ENCODE peak calls at places on chromosomes 1 and 21, in four cellular contexts. X is transverse colon, V is psoas muscle, J is HCT116. N is an unnamed sample. For H3K4me1 and H3K27me3, the result is how much of the 10 kb centered on the place peaks cover.

GRCh38 chr1:201048521-201048920 is 25.0 kb upstream of the KIF21B start:
- DNase-seq in V (no peak), X (no peak), J (no peak), N (no peak)

GRCh38 chr1:245538671-245539070 is 383.9 kb downstream of the KIF26B start:
- DNase-seq in V (no peak), J (no peak), X (no peak), N (no peak)

GRCh38 chr1:76950306-76950705 is 83.0 kb downstream of the ST6GALNAC5 start:
- DNase-seq in X (no peak), J (no peak), V (no peak), N (no peak)

GRCh38 chr1:209926045-209926444 is 12.0 kb upstream of the SYT14 start:
- DNase-seq in J (no peak), V (no peak), X (no peak), N (no peak)

GRCh38 chr1:2480986-2481364 is 4.9 kb downstream of the PLCH2 start:
- DNase-seq in J (no peak), V (no peak), X (no peak), N (no peak)

GRCh38 chr1:204584699-204585372 is 68.6 kb downstream of the MDM4 start:
- DNase-seq in V (no peak), X (peak), J (no peak), N (no peak)

GRCh38 chr1:119929643-119930310 is 33.5 kb upstream of the ADAM30 start:
- DNase-seq in V (no peak), J (no peak), X (no peak), N (no peak)

GRCh38 chr1:200856716-200857352 is 15.9 kb upstream of the GPR25 start:
- DNase-seq in X (no peak), V (no peak), J (no peak), N (no peak)

GRCh38 chr1:111510003-111510380 is 6.6 kb upstream of the ADORA3 start:
- DNase-seq in J (no peak), V (no peak), X (no peak), N (no peak)

GRCh38 chr1:97186381-97186780 is 464.8 kb downstream of the PTBP2 start:
- DNase-seq in J (peak), V (no peak), X (no peak), N (no peak)

GRCh38 chr1:109993885-109994284 is 9.3 kb downstream of the AHCYL1 start:
- DNase-seq in X (no peak), V (no peak), J (no peak), N (no peak)

GRCh38 chr21:34524671-34525601 is 12.9 kb upstream of the KCNE1 start:
- DNase-seq in V (no peak), X (no peak), J (no peak), N (no peak)

GRCh38 chr1:216812966-216813365 is 89.7 kb upstream of the ESRRG start:
- DNase-seq in X (no peak), J (no peak), V (no peak), N (no peak)

GRCh38 chr1:152348447-152348846 is 11.4 kb downstream of the FLG2 start:
- DNase-seq in X (no peak), J (peak), V (no peak), N (no peak)

GRCh38 chr1:61120998-61121397 is 38.6 kb downstream of the NFIA start:
- DNase-seq in J (no peak), V (no peak), X (no peak), N (no peak)

GRCh38 chr1:226215239-226215638 is 8.2 kb upstream of the MIXL1 start:
- DNase-seq in V (no peak), J (no peak), X (no peak), N (no peak)

GRCh38 chr1:101239095-101240040 is 2.5 kb downstream of the S1PR1 start:
- DNase-seq in J (no peak), V (no peak), X (no peak), N (no peak)

GRCh38 chr1:227945891-227946623 is 1.7 kb downstream of the WNT9A start:
- DNase-seq in X (peak), J (peak), V (peak), N (peak)

GRCh38 chr1:162186406-162186805 is 116.9 kb downstream of the NOS1AP start:
- DNase-seq in V (no peak), X (no peak), J (no peak), N (no peak)

GRCh38 chr1:188668083-188668482 is 1809.6 kb downstream of the BRINP3 start:
- DNase-seq in V (no peak), J (peak), X (no peak), N (no peak)

GRCh38 chr1:44631647-44632510 is 42.4 kb downstream of the TMEM53 start:
- DNase-seq in J (peak), X (peak), V (peak), N (peak)

GRCh38 chr1:3644273-3644672 is 5.6 kb downstream of the WRAP73 start:
- DNase-seq in V (no peak), J (no peak), X (no peak), N (no peak)

GRCh38 chr1:169707917-169708604 is 3.4 kb downstream of the SELL start:
- DNase-seq in X (no peak), J (no peak), V (no peak), N (no peak)
- H3K4me1 ChIP-seq in X (under half), J (under half), V (under half), N (under half)

GRCh38 chr21:39175665-39176064 is 7.6 kb downstream of the PSMG1 start:
- DNase-seq in V (no peak), J (no peak), X (no peak), N (no peak)

GRCh38 chr21:39173999-39174398 is 9.3 kb downstream of the PSMG1 start:
- DNase-seq in J (no peak), V (no peak), X (no peak), N (no peak)

GRCh38 chr21:39176312-39176711 is 6.9 kb downstream of the PSMG1 start:
- DNase-seq in J (no peak), V (no peak), X (no peak), N (no peak)

GRCh38 chr21:39169906-39170305 is 13.3 kb downstream of the PSMG1 start:
- DNase-seq in J (no peak), V (no peak), X (no peak), N (no peak)

GRCh38 chr21:39175154-39175553 is 8.1 kb downstream of the PSMG1 start:
- DNase-seq in X (no peak), V (no peak), J (no peak), N (no peak)
- TF ChIP-seq CTCF in X (peak), V (peak), J (peak), N (peak)

DNA sequence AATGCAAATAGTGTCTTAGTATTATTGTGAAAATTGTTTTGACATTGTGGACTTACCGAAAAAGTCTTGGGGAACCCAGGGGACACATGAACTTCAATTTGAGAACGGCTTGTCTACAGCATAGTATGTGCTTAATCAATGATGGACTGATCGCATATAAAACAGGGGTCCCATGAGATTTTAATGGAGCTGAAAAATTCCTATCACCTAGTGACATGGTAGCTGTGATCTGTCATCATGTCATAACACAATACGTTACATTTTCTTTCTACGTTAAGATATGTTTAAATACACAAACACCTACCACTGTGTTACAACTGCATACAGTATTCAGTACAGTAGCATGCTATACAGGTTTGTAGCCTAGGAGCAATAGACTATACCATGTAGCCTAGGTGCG is 153.3 kb upstream of the FOXD3 start:
- DNase-seq in J (no peak), X (no peak), V (no peak), N (no peak)
- H3K27me3 ChIP-seq in J (under half), X (under half), V (under half), N (under half)

DNA sequence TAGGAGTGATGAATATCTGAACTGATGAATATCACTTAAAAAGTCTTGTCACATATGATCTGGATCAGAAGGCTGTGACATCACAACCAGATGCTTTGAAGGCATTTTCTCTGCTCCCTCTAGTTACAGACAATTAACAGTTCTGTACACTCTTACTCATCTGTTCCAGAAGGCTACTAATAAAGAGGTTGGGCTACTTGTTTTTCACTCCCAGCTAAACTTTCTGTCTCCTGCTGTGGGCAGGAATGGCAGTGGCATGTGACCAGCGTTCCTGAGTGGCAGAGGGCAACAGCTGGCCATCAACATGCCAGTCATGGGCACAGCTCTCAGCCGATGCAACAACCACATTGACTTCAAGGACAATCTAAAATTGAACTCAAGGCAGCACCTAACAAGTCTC is 66.7 kb downstream of the SLC45A1 start:
- DNase-seq in X (no peak), J (no peak), V (peak), N (no peak)
- H3K4me1 ChIP-seq in X (under half), J (under half), V (half or more), N (under half)

GRCh38 chr1:25832336-25833037 is 12.7 kb downstream of the MTFR1L start:
- DNase-seq in V (no peak), J (no peak), X (no peak), N (no peak)

GRCh38 chr1:25836695-25837094 is 16.9 kb downstream of the MTFR1L start:
- DNase-seq in X (no peak), V (no peak), J (no peak), N (no peak)

GRCh38 chr1:25833158-25833557 is 13.4 kb downstream of the MTFR1L start:
- DNase-seq in J (no peak), X (no peak), V (no peak), N (no peak)

GRCh38 chr1:25834894-25835293 is 15.1 kb downstream of the MTFR1L start:
- DNase-seq in V (no peak), J (no peak), X (no peak), N (no peak)

GRCh38 chr1:25837253-25837875 is 17.6 kb downstream of the MTFR1L start:
- DNase-seq in X (no peak), J (no peak), V (no peak), N (no peak)
- TF ChIP-seq CTCF in X (no peak), J (peak), V (peak), N (peak)

GRCh38 chr1:180228648-180229482 is 1.2 kb upstream of the LHX4 start:
- DNase-seq in J (no peak), X (no peak), V (no peak), N (no peak)

GRCh38 chr1:180227843-180228647 is 2.0 kb upstream of the LHX4 start:
- DNase-seq in J (no peak), X (no peak), V (no peak), N (no peak)

GRCh38 chr1:180229483-180230415 is at the start of gene LHX4:
- DNase-seq in J (no peak), X (no peak), V (no peak), N (no peak)

GRCh38 chr1:180221461-180221860 is 8.6 kb upstream of the LHX4 start:
- DNase-seq in X (no peak), V (no peak), J (no peak), N (no peak)

GRCh38 chr1:180225403-180225802 is 4.7 kb upstream of the LHX4 start:
- DNase-seq in V (no peak), X (no peak), J (no peak), N (no peak)
- H3K27me3 ChIP-seq in V (under half), X (half or more), J (under half), N (under half)

GRCh38 chr1:164588388-164589341 is 29.7 kb downstream of the PBX1 start:
- DNase-seq in V (peak), J (no peak), X (peak), N (no peak)
- H3K4me1 ChIP-seq in V (under half), J (under half), X (under half), N (under half)

GRCh38 chr1:235516862-235517446 is 12.7 kb upstream of the B3GALNT2 start:
- DNase-seq in X (no peak), V (no peak), J (no peak), N (no peak)

GRCh38 chr1:235515844-235516512 is 11.7 kb upstream of the B3GALNT2 start:
- DNase-seq in J (no peak), X (no peak), V (no peak), N (no peak)

GRCh38 chr1:235507623-235508022 is 3.4 kb upstream of the B3GALNT2 start:
- DNase-seq in V (no peak), J (no peak), X (no peak), N (no peak)

GRCh38 chr1:235513495-235514366 is 9.5 kb upstream of the B3GALNT2 start:
- DNase-seq in J (peak), X (no peak), V (no peak), N (no peak)

GRCh38 chr1:235511470-235512240 is 7.4 kb upstream of the B3GALNT2 start:
- DNase-seq in V (no peak), J (no peak), X (no peak), N (no peak)
- TF ChIP-seq CTCF in V (no peak), J (no peak), X (no peak), N (no peak)

DNA sequence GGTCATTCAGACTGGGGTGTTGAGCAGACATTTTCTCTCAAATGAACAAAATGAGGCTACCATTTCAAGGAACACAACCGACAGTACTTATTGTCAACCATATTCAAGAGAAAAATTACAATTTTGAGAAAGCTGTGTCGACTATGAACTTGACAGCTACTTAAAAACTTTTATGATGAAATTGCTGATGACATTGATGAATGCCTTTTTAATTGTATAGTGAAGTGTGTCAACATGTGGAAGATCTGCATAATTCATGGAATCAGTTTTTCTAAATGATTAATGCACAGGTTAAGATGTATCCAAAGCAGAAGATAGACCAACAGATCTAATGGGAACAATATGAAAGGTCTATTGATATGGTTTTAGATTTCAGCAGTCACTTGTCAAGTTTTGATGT is 34.6 kb upstream of the DARS2 start:
- DNase-seq in V (no peak), J (no peak), X (no peak), N (no peak)
- H3K27me3 ChIP-seq in V (under half), J (under half), X (under half), N (under half)

DNA sequence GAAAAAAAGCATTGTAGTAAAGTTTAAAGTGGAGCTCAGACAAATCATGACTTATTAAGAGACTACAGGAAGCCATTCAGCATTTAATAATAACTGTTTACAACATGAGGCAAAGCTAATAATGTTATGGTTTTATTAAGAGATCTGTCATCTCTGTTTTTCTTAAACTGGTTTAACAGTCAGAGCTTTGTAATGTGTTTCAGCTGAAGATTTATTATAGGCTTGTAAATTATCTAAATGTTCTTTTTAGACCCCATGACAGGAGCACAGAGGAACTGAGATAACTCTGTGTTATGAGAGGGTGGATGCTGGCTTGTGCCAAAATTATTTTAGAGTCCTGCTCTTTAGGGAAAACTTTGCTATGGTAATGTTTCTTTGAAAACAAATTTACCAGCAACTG is 38.0 kb upstream of the RWDD3 start:
- DNase-seq in J (no peak), V (no peak), X (no peak), N (no peak)
- H3K4me1 ChIP-seq in J (under half), V (under half), X (under half), N (under half)

N was measured in RWPE2.